ENCODE peak calls at places on chromosomes 2 and 18, in ten cellular contexts. One of them, this sample, is unnamed.

GRCh38 chr18:2169656-2170055 is 401.6 kb downstream of the METTL4 start:
- DNase-seq in pancreas: no peak
- DNase-seq in foreskin fibroblast: no peak
- DNase-seq in coronary artery: no peak
- DNase-seq in psoas muscle: no peak
- DNase-seq in BJ: no peak
- DNase-seq in upper lobe of right lung: no peak
- DNase-seq in HCT116: no peak
- DNase-seq in cardiac fibroblast: no peak
- DNase-seq in GM23338: no peak
- DNase-seq in this sample: no peak

GRCh38 chr2:19863303-19864041 is 38.3 kb downstream of the TTC32 start:
- DNase-seq in pancreas: peak; percentile 51
- DNase-seq in foreskin fibroblast: peak; percentile 39
- DNase-seq in coronary artery: peak; percentile 86
- DNase-seq in psoas muscle: peak; percentile 72
- DNase-seq in BJ: no peak
- DNase-seq in upper lobe of right lung: peak; percentile 85
- DNase-seq in HCT116: peak; percentile 23
- DNase-seq in cardiac fibroblast: peak; percentile 65
- DNase-seq in GM23338: peak; percentile 94
- DNase-seq in this sample: no peak

GRCh38 chr18:49869354-49869753 is 56.0 kb upstream of the ACAA2 start:
- DNase-seq in pancreas: no peak
- DNase-seq in foreskin fibroblast: no peak
- DNase-seq in coronary artery: no peak
- DNase-seq in psoas muscle: no peak
- DNase-seq in BJ: no peak
- DNase-seq in upper lobe of right lung: peak; percentile 19
- DNase-seq in HCT116: no peak
- DNase-seq in cardiac fibroblast: no peak
- DNase-seq in GM23338: no peak
- DNase-seq in this sample: no peak

GRCh38 chr2:227697013-227697412 is 20.8 kb downstream of the SLC19A3 start:
- DNase-seq in pancreas: no peak
- DNase-seq in foreskin fibroblast: no peak
- DNase-seq in coronary artery: no peak
- DNase-seq in psoas muscle: no peak
- DNase-seq in BJ: no peak
- DNase-seq in upper lobe of right lung: no peak
- DNase-seq in HCT116: no peak
- DNase-seq in cardiac fibroblast: peak; percentile 23
- DNase-seq in GM23338: no peak
- DNase-seq in this sample: no peak

GRCh38 chr18:7898181-7898580 is 331.1 kb downstream of the PTPRM start:
- DNase-seq in pancreas: no peak
- DNase-seq in foreskin fibroblast: no peak
- DNase-seq in coronary artery: no peak
- DNase-seq in psoas muscle: no peak
- DNase-seq in BJ: no peak
- DNase-seq in upper lobe of right lung: no peak
- DNase-seq in HCT116: no peak
- DNase-seq in cardiac fibroblast: no peak
- DNase-seq in GM23338: no peak
- DNase-seq in this sample: no peak

GRCh38 chr2:190718652-190719526 is 70.0 kb downstream of the NAB1 start:
- DNase-seq in pancreas: peak; percentile 40
- DNase-seq in foreskin fibroblast: peak; percentile 16
- DNase-seq in coronary artery: no peak
- DNase-seq in psoas muscle: peak; percentile 32
- DNase-seq in BJ: peak; percentile 26
- DNase-seq in upper lobe of right lung: no peak
- DNase-seq in HCT116: peak; percentile 66
- DNase-seq in cardiac fibroblast: peak; percentile 93
- DNase-seq in GM23338: peak; percentile 18
- DNase-seq in this sample: peak; percentile 22

GRCh38 chr18:50079571-50080295 is 115.2 kb downstream of the MYO5B start:
- DNase-seq in pancreas: peak; percentile 58
- DNase-seq in foreskin fibroblast: no peak
- DNase-seq in coronary artery: no peak
- DNase-seq in psoas muscle: peak; percentile 49
- DNase-seq in BJ: no peak
- DNase-seq in upper lobe of right lung: peak; percentile 68
- DNase-seq in HCT116: no peak
- DNase-seq in cardiac fibroblast: no peak
- DNase-seq in GM23338: no peak
- DNase-seq in this sample: no peak

GRCh38 chr2:174444761-174445160 is 42.1 kb downstream of the GPR155 start:
- DNase-seq in pancreas: no peak
- DNase-seq in foreskin fibroblast: no peak
- DNase-seq in coronary artery: no peak
- DNase-seq in psoas muscle: no peak
- DNase-seq in BJ: no peak
- DNase-seq in upper lobe of right lung: no peak
- DNase-seq in HCT116: no peak
- DNase-seq in cardiac fibroblast: no peak
- DNase-seq in GM23338: no peak
- DNase-seq in this sample: no peak

GRCh38 chr2:158949300-158949699 is 19.1 kb upstream of the TANC1 start:
- DNase-seq in pancreas: no peak
- DNase-seq in foreskin fibroblast: no peak
- DNase-seq in coronary artery: no peak
- DNase-seq in psoas muscle: no peak
- DNase-seq in BJ: no peak
- DNase-seq in upper lobe of right lung: no peak
- DNase-seq in HCT116: no peak
- DNase-seq in cardiac fibroblast: no peak
- DNase-seq in GM23338: no peak
- DNase-seq in this sample: no peak

GRCh38 chr18:25503567-25504081 is 151.7 kb upstream of the ZNF521 start:
- DNase-seq in pancreas: peak; percentile 23
- DNase-seq in foreskin fibroblast: peak; percentile 68
- DNase-seq in coronary artery: peak; percentile 74
- DNase-seq in psoas muscle: peak; percentile 41
- DNase-seq in BJ: peak; percentile 47
- DNase-seq in upper lobe of right lung: no peak
- DNase-seq in HCT116: peak; percentile 12
- DNase-seq in cardiac fibroblast: peak; percentile 65
- DNase-seq in GM23338: peak; percentile 75
- DNase-seq in this sample: peak; percentile 63

GRCh38 chr2:158482594-158482993 is 25.8 kb downstream of the PKP4 start:
- DNase-seq in pancreas: no peak
- DNase-seq in foreskin fibroblast: no peak
- DNase-seq in coronary artery: no peak
- DNase-seq in psoas muscle: no peak
- DNase-seq in BJ: no peak
- DNase-seq in upper lobe of right lung: no peak
- DNase-seq in HCT116: no peak
- DNase-seq in cardiac fibroblast: peak; percentile 49
- DNase-seq in GM23338: no peak
- DNase-seq in this sample: no peak

GRCh38 chr2:209314641-209315040 is 109.2 kb upstream of the MAP2 start:
- DNase-seq in pancreas: no peak
- DNase-seq in foreskin fibroblast: no peak
- DNase-seq in coronary artery: no peak
- DNase-seq in psoas muscle: no peak
- DNase-seq in BJ: no peak
- DNase-seq in upper lobe of right lung: no peak
- DNase-seq in HCT116: no peak
- DNase-seq in cardiac fibroblast: peak; percentile 21
- DNase-seq in GM23338: no peak
- DNase-seq in this sample: no peak

GRCh38 chr2:216842634-216843033 is 17.2 kb downstream of the TNP1 start:
- DNase-seq in pancreas: no peak
- DNase-seq in foreskin fibroblast: no peak
- DNase-seq in coronary artery: no peak
- DNase-seq in psoas muscle: peak; percentile 34
- DNase-seq in BJ: no peak
- DNase-seq in upper lobe of right lung: no peak
- DNase-seq in HCT116: no peak
- DNase-seq in cardiac fibroblast: no peak
- DNase-seq in GM23338: no peak
- DNase-seq in this sample: no peak

GRCh38 chr2:127102464-127103242 is 4.3 kb downstream of the BIN1 start:
- DNase-seq in pancreas: no peak
- DNase-seq in foreskin fibroblast: no peak
- DNase-seq in coronary artery: peak; percentile 68
- DNase-seq in psoas muscle: no peak
- DNase-seq in BJ: no peak
- DNase-seq in upper lobe of right lung: no peak
- DNase-seq in HCT116: no peak
- DNase-seq in cardiac fibroblast: no peak
- DNase-seq in GM23338: no peak
- DNase-seq in this sample: no peak

DNA sequence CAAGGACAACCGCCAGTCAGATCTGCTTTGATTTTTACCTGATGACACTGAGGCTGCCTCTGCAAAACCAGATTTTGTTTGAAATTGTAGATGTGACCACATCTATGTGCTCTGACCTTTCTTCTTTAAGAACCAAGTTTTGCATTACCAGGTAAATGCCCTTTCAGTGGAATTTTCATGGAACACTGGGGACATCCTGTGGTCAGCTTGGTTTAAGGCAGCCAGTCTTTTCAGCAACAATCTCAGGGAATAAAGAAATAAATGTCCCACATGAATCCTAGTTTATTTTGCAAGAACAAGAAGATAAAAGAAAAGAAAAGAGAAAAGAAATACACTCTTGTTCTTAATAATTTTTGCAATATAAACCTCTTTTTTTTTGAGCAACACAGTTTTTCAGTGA is 90.6 kb downstream of the POU3F3 start:
- DNase-seq in pancreas: no peak
- DNase-seq in foreskin fibroblast: peak; percentile 1
- DNase-seq in coronary artery: no peak
- DNase-seq in psoas muscle: no peak
- DNase-seq in BJ: no peak
- DNase-seq in upper lobe of right lung: no peak
- DNase-seq in HCT116: peak; percentile 35
- DNase-seq in cardiac fibroblast: peak; percentile 12
- DNase-seq in GM23338: peak; percentile 71
- DNase-seq in this sample: no peak
- TF ChIP-seq CTCF in pancreas: peak; percentile 28
- TF ChIP-seq CTCF in foreskin fibroblast: peak; percentile 5
- TF ChIP-seq CTCF in coronary artery: no peak
- TF ChIP-seq CTCF in psoas muscle: no peak
- TF ChIP-seq CTCF in BJ: peak; percentile 16
- TF ChIP-seq CTCF in upper lobe of right lung: peak; percentile 35
- TF ChIP-seq CTCF in HCT116: peak; percentile 76
- TF ChIP-seq CTCF in cardiac fibroblast: no peak
- TF ChIP-seq CTCF in GM23338: peak; percentile 83
- TF ChIP-seq CTCF in this sample: peak; percentile 24

GRCh38 chr2:200310545-200310971 is 4.1 kb downstream of the SPATS2L start:
- DNase-seq in pancreas: no peak
- DNase-seq in foreskin fibroblast: peak; percentile 56
- DNase-seq in coronary artery: no peak
- DNase-seq in psoas muscle: no peak
- DNase-seq in BJ: no peak
- DNase-seq in upper lobe of right lung: no peak
- DNase-seq in HCT116: no peak
- DNase-seq in cardiac fibroblast: peak; percentile 75
- DNase-seq in GM23338: peak; percentile 59
- DNase-seq in this sample: no peak

GRCh38 chr2:200306969-200307811 is 697 bp downstream of the SPATS2L start:
- DNase-seq in pancreas: peak; percentile 33
- DNase-seq in foreskin fibroblast: peak; percentile 54
- DNase-seq in coronary artery: peak; percentile 75
- DNase-seq in psoas muscle: peak; percentile 59
- DNase-seq in BJ: no peak
- DNase-seq in upper lobe of right lung: peak; percentile 81
- DNase-seq in HCT116: no peak
- DNase-seq in cardiac fibroblast: peak; percentile 33
- DNase-seq in GM23338: peak; percentile 60
- DNase-seq in this sample: no peak

GRCh38 chr2:200309296-200309846 is 2.9 kb downstream of the SPATS2L start:
- DNase-seq in pancreas: no peak
- DNase-seq in foreskin fibroblast: no peak
- DNase-seq in coronary artery: no peak
- DNase-seq in psoas muscle: no peak
- DNase-seq in BJ: no peak
- DNase-seq in upper lobe of right lung: no peak
- DNase-seq in HCT116: no peak
- DNase-seq in cardiac fibroblast: no peak
- DNase-seq in GM23338: no peak
- DNase-seq in this sample: no peak

GRCh38 chr2:200308001-200308400 is 1.5 kb downstream of the SPATS2L start:
- DNase-seq in pancreas: no peak
- DNase-seq in foreskin fibroblast: peak; percentile 32
- DNase-seq in coronary artery: no peak
- DNase-seq in psoas muscle: no peak
- DNase-seq in BJ: no peak
- DNase-seq in upper lobe of right lung: no peak
- DNase-seq in HCT116: no peak
- DNase-seq in cardiac fibroblast: peak; percentile 55
- DNase-seq in GM23338: no peak
- DNase-seq in this sample: no peak

GRCh38 chr2:200308421-200309295 is 2.2 kb downstream of the SPATS2L start:
- DNase-seq in pancreas: no peak
- DNase-seq in foreskin fibroblast: no peak
- DNase-seq in coronary artery: no peak
- DNase-seq in psoas muscle: no peak
- DNase-seq in BJ: no peak
- DNase-seq in upper lobe of right lung: no peak
- DNase-seq in HCT116: no peak
- DNase-seq in cardiac fibroblast: peak; percentile 43
- DNase-seq in GM23338: peak; percentile 30
- DNase-seq in this sample: peak; percentile 20
- H3K4me3 ChIP-seq in pancreas: peak overlapping the region; percentile 96
- H3K4me3 ChIP-seq in foreskin fibroblast: peak overlapping the region; percentile 71
- H3K4me3 ChIP-seq in coronary artery: peak overlapping the region; percentile 98
- H3K4me3 ChIP-seq in psoas muscle: peak overlapping the region; percentile 90
- H3K4me3 ChIP-seq in BJ: peak overlapping the region; percentile 75
- H3K4me3 ChIP-seq in upper lobe of right lung: peak overlapping the region; percentile 85
- H3K4me3 ChIP-seq in HCT116: peak overlapping the region; percentile 64
- H3K4me3 ChIP-seq in cardiac fibroblast: no peak overlapping the region
- H3K4me3 ChIP-seq in GM23338: peak overlapping the region; percentile 84
- H3K4me3 ChIP-seq in this sample: peak overlapping the region; percentile 71

GRCh38 chr2:199131876-199132275 is 325.9 kb downstream of the SATB2 start:
- DNase-seq in pancreas: no peak
- DNase-seq in foreskin fibroblast: no peak
- DNase-seq in coronary artery: no peak
- DNase-seq in psoas muscle: no peak
- DNase-seq in BJ: no peak
- DNase-seq in upper lobe of right lung: no peak
- DNase-seq in HCT116: no peak
- DNase-seq in cardiac fibroblast: no peak
- DNase-seq in GM23338: no peak
- DNase-seq in this sample: no peak
- TF ChIP-seq CTCF in pancreas: no peak
- TF ChIP-seq CTCF in foreskin fibroblast: no peak
- TF ChIP-seq CTCF in coronary artery: no peak
- TF ChIP-seq CTCF in psoas muscle: no peak
- TF ChIP-seq CTCF in BJ: no peak
- TF ChIP-seq CTCF in upper lobe of right lung: no peak
- TF ChIP-seq CTCF in HCT116: no peak
- TF ChIP-seq CTCF in cardiac fibroblast: no peak
- TF ChIP-seq CTCF in GM23338: no peak
- TF ChIP-seq CTCF in this sample: no peak

DNA sequence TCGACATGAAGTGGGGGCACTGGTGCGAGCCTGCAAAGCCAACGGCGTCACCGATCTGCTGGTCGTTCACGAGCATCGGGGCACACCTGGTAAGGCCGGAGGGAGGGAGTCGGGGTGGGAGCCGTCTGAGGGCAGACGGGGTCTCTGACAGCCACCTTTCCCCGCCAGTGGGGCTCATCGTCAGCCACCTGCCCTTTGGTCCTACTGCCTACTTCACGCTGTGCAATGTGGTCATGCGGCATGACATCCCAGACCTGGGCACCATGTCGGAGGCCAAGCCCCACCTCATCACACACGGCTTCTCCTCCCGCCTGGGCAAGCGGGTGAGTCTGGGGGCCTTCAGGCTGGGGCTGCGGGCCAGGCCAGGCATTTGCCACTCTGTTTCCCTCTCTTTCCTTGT is 2.9 kb downstream of the IMP4 start:
- DNase-seq in pancreas: no peak
- DNase-seq in foreskin fibroblast: no peak
- DNase-seq in coronary artery: no peak
- DNase-seq in psoas muscle: no peak
- DNase-seq in BJ: no peak
- DNase-seq in upper lobe of right lung: no peak
- DNase-seq in HCT116: no peak
- DNase-seq in cardiac fibroblast: no peak
- DNase-seq in GM23338: no peak
- DNase-seq in this sample: no peak
- H3K4me3 ChIP-seq in pancreas: no peak overlapping the region
- H3K4me3 ChIP-seq in foreskin fibroblast: no peak overlapping the region
- H3K4me3 ChIP-seq in coronary artery: no peak overlapping the region
- H3K4me3 ChIP-seq in psoas muscle: no peak overlapping the region
- H3K4me3 ChIP-seq in BJ: no peak overlapping the region
- H3K4me3 ChIP-seq in upper lobe of right lung: no peak overlapping the region
- H3K4me3 ChIP-seq in HCT116: no peak overlapping the region
- H3K4me3 ChIP-seq in cardiac fibroblast: no peak overlapping the region
- H3K4me3 ChIP-seq in GM23338: no peak overlapping the region
- H3K4me3 ChIP-seq in this sample: no peak overlapping the region